ENCODE peak calls at places on chromosomes 1 and 21, in four cellular contexts. R is activated T-cell treated with anti-CD3 and anti-CD28 coated beads, Interleukin-2, amount 50 U/mL, for 24 hours; B is H4; O is left ventricle myocardium inferior. W is an unnamed sample.

GRCh38 chr1:236058141-236058626 is 6.7 kb downstream of the NID1 start:
- DNase-seq in R (no peak), B (peak), O (no peak), W (no peak)

GRCh38 chr1:6140413-6140812 is 39.7 kb downstream of the CHD5 start:
- DNase-seq in B (no peak), O (no peak), R (no peak), W (no peak)

GRCh38 chr1:51297401-51298321 is 32.7 kb downstream of the TTC39A start:
- DNase-seq in O (no peak), R (no peak), B (peak), W (no peak)

GRCh38 chr1:16009030-16009460 is 5.0 kb downstream of the SRARP start:
- DNase-seq in R (peak), B (peak), O (peak), W (peak)

GRCh38 chr1:14921057-14921456 is 232.5 kb upstream of the TMEM51 start:
- DNase-seq in B (no peak), O (no peak), R (no peak), W (no peak)

GRCh38 chr1:24022611-24023359 is 42.7 kb upstream of the SRSF10 start:
- DNase-seq in B (peak), O (no peak), R (no peak), W (no peak)

GRCh38 chr1:19309123-19309813 is 2.7 kb downstream of the AKR7A2 start:
- DNase-seq in B (no peak), O (no peak), R (no peak), W (no peak)

GRCh38 chr21:27448960-27449359 is 482.1 kb upstream of the ADAMTS5 start:
- DNase-seq in R (no peak), B (no peak), O (no peak), W (no peak)

GRCh38 chr1:234533975-234534876 is 55.2 kb upstream of the TARBP1 start:
- DNase-seq in R (no peak), B (peak), O (peak), W (no peak)

GRCh38 chr1:205052689-205053088 is 9.7 kb downstream of the CNTN2 start:
- DNase-seq in R (no peak), B (no peak), O (no peak), W (no peak)

GRCh38 chr1:53899206-53899628 is 5.2 kb downstream of the DIO1 start:
- DNase-seq in O (peak), B (peak), R (no peak), W (no peak)

GRCh38 chr21:45387506-45387905 is 17.5 kb upstream of the COL18A1 start:
- DNase-seq in R (no peak), O (peak), B (no peak), W (no peak)

GRCh38 chr1:203630697-203631096 is 4.1 kb downstream of the ATP2B4 start:
- DNase-seq in R (no peak), B (no peak), O (peak), W (no peak)

GRCh38 chr1:101317590-101317989 is 80.8 kb downstream of the S1PR1 start:
- DNase-seq in R (no peak), B (no peak), O (no peak), W (no peak)

GRCh38 chr1:229059671-229060079 is 211.2 kb upstream of the RAB4A start:
- DNase-seq in O (peak), R (no peak), B (no peak), W (no peak)

GRCh38 chr1:110433803-110434202 is 17.1 kb upstream of the PROK1 start:
- DNase-seq in R (no peak), O (peak), B (peak), W (no peak)

GRCh38 chr21:42858957-42859890 is 20.1 kb downstream of the WDR4 start:
- DNase-seq in O (no peak), B (no peak), R (no peak), W (no peak)

GRCh38 chr1:97245682-97246081 is 524.1 kb downstream of the PTBP2 start:
- DNase-seq in O (no peak), B (no peak), R (no peak), W (no peak)

GRCh38 chr1:234579967-234580366 is 30.0 kb downstream of the IRF2BP2 start:
- DNase-seq in O (no peak), R (no peak), B (no peak), W (no peak)

GRCh38 chr1:1833916-1834325 is 55.7 kb upstream of the NADK start:
- DNase-seq in R (no peak), B (no peak), O (no peak), W (no peak)

GRCh38 chr1:31891280-31891679 is 46.9 kb downstream of the PTP4A2 start:
- DNase-seq in R (no peak), B (no peak), O (no peak), W (peak)

GRCh38 chr1:25800538-25801377 is 765 bp downstream of the SELENON start:
- DNase-seq in B (no peak), R (no peak), O (no peak), W (peak)

GRCh38 chr1:9684806-9685205 is 33.3 kb downstream of the PIK3CD start:
- DNase-seq in B (no peak), R (no peak), O (no peak), W (no peak)

GRCh38 chr1:225430301-225430700 is 2.5 kb upstream of the LBR start:
- DNase-seq in B (no peak), R (no peak), O (no peak), W (no peak)

GRCh38 chr1:195597929-195598328 is 1010.3 kb downstream of the KCNT2 start:
- DNase-seq in R (no peak), B (no peak), O (no peak), W (no peak)

GRCh38 chr1:42335809-42336518 is 929 bp upstream of the FOXJ3 start:
- DNase-seq in R (no peak), O (no peak), B (no peak), W (no peak)

W was measured in activated CD8-positive, alpha-beta memory T cell treated with anti-CD3 and anti-CD28 coated beads for 24 hours.